ENCODE peak calls at places on chromosomes 1 and 21, in five cellular contexts. W, Z, K, D and N are unnamed samples.

GRCh38 chr1:21342961-21343838 is 52.9 kb upstream of the ECE1 start:
- DNase-seq in Z (no peak), D (no peak), W (no peak), K (no peak), N (no peak)

GRCh38 chr1:183777359-183777758 is 27.6 kb upstream of the RGL1 start:
- DNase-seq in Z (peak), K (no peak), D (no peak), W (no peak), N (no peak)

GRCh38 chr1:6899141-6899540 is 113.9 kb downstream of the CAMTA1 start:
- DNase-seq in D (no peak), K (no peak), Z (peak), W (no peak), N (peak)

GRCh38 chr21:42233067-42233981 is 14.4 kb downstream of the ABCG1 start:
- DNase-seq in W (peak), K (no peak), Z (peak), D (peak), N (no peak)

GRCh38 chr1:89671775-89672488 is 39.0 kb downstream of the LRRC8C start:
- DNase-seq in W (no peak), D (no peak), K (no peak), Z (peak), N (peak)

GRCh38 chr1:51237714-51238403 is 1.8 kb downstream of the RNF11 start:
- DNase-seq in Z (peak), K (no peak), D (no peak), W (no peak), N (no peak)

GRCh38 chr1:235999259-235999925 is 65.5 kb downstream of the NID1 start:
- DNase-seq in W (no peak), Z (peak), K (no peak), D (no peak), N (peak)

GRCh38 chr1:44620072-44620471 is 54.2 kb downstream of the TMEM53 start:
- DNase-seq in D (no peak), W (no peak), Z (no peak), K (no peak), N (no peak)

GRCh38 chr1:222369991-222370910 is 177.7 kb downstream of the HHIPL2 start:
- DNase-seq in D (no peak), K (no peak), W (no peak), Z (peak), N (peak)

GRCh38 chr1:86741947-86742572 is 37.7 kb downstream of the SH3GLB1 start:
- DNase-seq in Z (peak), K (no peak), D (no peak), W (no peak), N (peak)

GRCh38 chr1:163054056-163054706 is 15.0 kb upstream of the RGS4 start:
- DNase-seq in D (no peak), K (no peak), W (no peak), Z (no peak), N (no peak)

GRCh38 chr1:27150183-27150582 is 4.7 kb downstream of the SLC9A1 start:
- DNase-seq in D (no peak), K (no peak), Z (no peak), W (no peak), N (no peak)

GRCh38 chr1:55589656-55590297 is 374.6 kb upstream of the USP24 start:
- DNase-seq in D (peak), W (no peak), K (no peak), Z (peak), N (peak)

GRCh38 chr1:101299166-101299565 is 62.3 kb downstream of the S1PR1 start:
- DNase-seq in Z (no peak), D (no peak), W (no peak), K (no peak), N (no peak)

GRCh38 chr21:15433091-15433490 is 296.7 kb upstream of the USP25 start:
- DNase-seq in K (no peak), W (no peak), D (no peak), Z (no peak), N (no peak)

GRCh38 chr1:181910905-181911304 is 150.6 kb downstream of the ZNF648 start:
- DNase-seq in K (no peak), D (no peak), Z (no peak), W (no peak), N (peak)

GRCh38 chr1:62492521-62492920 is 55.7 kb downstream of the USP1 start:
- DNase-seq in W (no peak), D (no peak), Z (no peak), K (no peak), N (no peak)

GRCh38 chr1:16018308-16018707 is 465 bp upstream of the HSPB7 start:
- DNase-seq in D (no peak), K (no peak), Z (peak), W (no peak), N (no peak)

GRCh38 chr1:181175955-181176354 is 87.5 kb downstream of the IER5 start:
- DNase-seq in W (no peak), D (no peak), Z (no peak), K (no peak), N (no peak)

GRCh38 chr1:100989306-100990077 is 36.1 kb downstream of the DPH5 start:
- DNase-seq in W (no peak), Z (peak), K (no peak), D (no peak), N (peak)

GRCh38 chr1:53860967-53861411 is 22.9 kb upstream of the NDC1 start:
- DNase-seq in D (no peak), K (no peak), Z (peak), W (no peak), N (peak)

GRCh38 chr21:31713973-31714740 is 17.8 kb downstream of the SCAF4 start:
- DNase-seq in Z (peak), W (no peak), D (no peak), K (no peak), N (no peak)

GRCh38 chr1:41394918-41395598 is 33.8 kb downstream of the FOXO6 start:
- DNase-seq in W (no peak), Z (no peak), K (no peak), D (no peak), N (no peak)

GRCh38 chr1:236176337-236177336 is 34.3 kb downstream of the GPR137B start:
- DNase-seq in Z (peak), D (no peak), W (no peak), K (no peak), N (no peak)

GRCh38 chr21:35225573-35225972 is 176.5 kb upstream of the RUNX1 start:
- DNase-seq in D (no peak), W (no peak), Z (no peak), K (no peak), N (no peak)

GRCh38 chr1:165129568-165130164 is 226.8 kb downstream of the LMX1A start:
- DNase-seq in W (peak), K (no peak), Z (peak), D (peak), N (peak)

GRCh38 chr1:204544321-204544720 is 28.1 kb downstream of the MDM4 start:
- DNase-seq in W (no peak), D (no peak), Z (peak), K (no peak), N (peak)

GRCh38 chr1:12098786-12099185 is 35.7 kb downstream of the TNFRSF8 start:
- DNase-seq in D (no peak), W (no peak), K (no peak), Z (no peak), N (no peak)

GRCh38 chr1:24886241-24886640 is 43.8 kb downstream of the RUNX3 start:
- DNase-seq in W (no peak), K (no peak), D (no peak), Z (no peak), N (no peak)

GRCh38 chr1:17596186-17596585 is 56.7 kb downstream of the ARHGEF10L start:
- DNase-seq in D (no peak), W (no peak), K (no peak), Z (no peak), N (no peak)

GRCh38 chr1:93033029-93033428 is 46.1 kb upstream of the MTF2 start:
- DNase-seq in K (no peak), Z (peak), D (no peak), W (no peak), N (no peak)

GRCh38 chr1:164534863-164535590 is 24.0 kb upstream of the PBX1 start:
- DNase-seq in D (no peak), W (no peak), Z (no peak), K (no peak), N (no peak)

GRCh38 chr1:244760471-244760870 is 75.0 kb upstream of the COX20 start:
- DNase-seq in K (no peak), Z (no peak), W (no peak), D (no peak), N (no peak)

GRCh38 chr1:63787875-63788274 is 14.1 kb downstream of the ROR1 start:
- DNase-seq in W (no peak), D (peak), K (no peak), Z (no peak), N (no peak)

GRCh38 chr1:150578278-150579109 is 916 bp downstream of the MCL1 start:
- DNase-seq in W (peak), K (no peak), D (no peak), Z (peak), N (peak)

GRCh38 chr1:147892731-147893214 is 9.8 kb upstream of the GJA8 start:
- DNase-seq in D (peak), K (no peak), W (no peak), Z (peak), N (peak)

GRCh38 chr1:147890177-147890790 is 12.3 kb upstream of the GJA8 start:
- DNase-seq in W (peak), D (peak), Z (peak), K (no peak), N (peak)

GRCh38 chr1:147895123-147895522 is 7.5 kb upstream of the GJA8 start:
- DNase-seq in Z (no peak), D (no peak), K (no peak), W (no peak), N (peak)

GRCh38 chr1:147891088-147891487 is 11.5 kb upstream of the GJA8 start:
- DNase-seq in D (no peak), W (no peak), K (no peak), Z (no peak), N (no peak)

DNA sequence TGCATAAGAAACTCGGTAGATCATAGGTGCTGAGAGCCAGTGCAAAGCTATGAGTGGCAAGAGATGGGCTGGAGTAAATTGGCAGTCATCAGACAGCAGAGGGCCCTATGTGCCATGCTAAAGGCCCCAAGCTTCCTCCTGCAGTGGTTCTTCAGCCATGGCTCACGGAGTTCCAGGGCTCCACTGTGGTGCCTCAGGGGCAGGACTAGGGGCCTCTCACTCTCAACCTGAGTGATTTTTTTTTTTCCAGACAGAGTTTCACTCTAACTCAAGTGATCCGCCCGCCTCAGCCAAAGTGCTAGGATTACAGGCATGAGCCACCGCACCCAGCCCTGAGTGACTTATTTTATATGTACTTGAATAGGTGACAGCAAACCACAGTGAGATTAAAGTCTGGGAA is 10.4 kb upstream of the GJA8 start:
- DNase-seq in K (no peak), Z (no peak), D (peak), W (no peak), N (peak)
- TF ChIP-seq CTCF in K (no peak), Z (no peak), D (no peak), W (no peak), N (no peak)

DNA sequence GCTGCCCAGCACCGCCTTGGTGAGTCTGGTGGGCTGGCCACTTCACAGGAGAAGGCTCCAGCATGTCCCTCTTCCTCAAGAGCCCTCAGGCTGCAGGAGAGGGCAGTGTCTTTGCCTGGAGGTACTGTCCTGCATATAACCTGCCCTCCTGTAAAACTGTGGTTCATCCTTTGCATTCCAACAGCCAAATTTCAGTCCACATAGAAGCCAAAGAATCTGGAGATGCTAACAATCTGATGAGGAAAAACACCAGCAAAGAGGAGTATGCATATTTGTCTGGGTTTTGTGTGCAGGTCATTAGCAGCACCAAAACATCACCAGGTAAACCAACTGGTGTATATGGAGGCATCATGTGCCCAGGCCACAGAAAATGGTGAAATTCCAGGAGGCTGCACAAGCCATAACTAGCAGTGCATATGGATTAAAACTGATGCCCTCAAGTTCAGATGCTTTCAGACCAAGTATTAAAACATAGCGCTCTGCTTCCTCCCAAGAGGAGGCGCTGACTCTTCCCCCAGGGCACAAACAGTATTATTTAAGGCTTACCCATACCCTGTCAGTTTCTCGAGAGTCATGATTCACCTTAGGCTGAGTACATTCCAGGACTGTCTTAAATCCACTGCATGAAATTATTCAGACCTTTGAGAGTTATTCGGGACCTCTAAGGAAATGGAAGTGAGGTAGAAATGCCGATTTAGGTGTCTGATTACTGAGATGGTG is 150.5 kb upstream of the COA6 start:
- DNase-seq in D (no peak), W (no peak), Z (no peak), K (no peak), N (peak)
- TF ChIP-seq CTCF in D (no peak), W (no peak), Z (no peak), K (no peak), N (no peak)

GRCh38 chr1:10561955-10562354 is 87.2 kb downstream of the PEX14 start:
- DNase-seq in D (no peak), Z (no peak), K (no peak), W (no peak), N (no peak)
- TF ChIP-seq CTCF in D (no peak), Z (peak), K (no peak), W (no peak), N (peak)

GRCh38 chr1:153400244-153400643 is 9.4 kb upstream of the S100A8 start:
- DNase-seq in Z (no peak), D (no peak), W (no peak), K (no peak), N (peak)
- TF ChIP-seq CTCF in Z (peak), D (no peak), W (no peak), K (no peak), N (no peak)